ENCODE peak calls at places on chromosomes 13 and 19, in ten cellular contexts. G is iris pigment epithelial cell; W is central memory CD4-positive, alpha-beta T cell; F is NCI-H1105; Z is psoas muscle; M is RWPE1; I is KG1; C is brain microvascular endothelial cell; D is bronchial epithelial cell; T is non-pigmented ciliary epithelial cell. R is an unnamed sample.

GRCh38 chr19:30492581-30492980 is 120.4 kb downstream of the ZNF536 start:
- DNase-seq in Z (no peak), D (no peak), G (no peak), M (no peak), F (peak), I (no peak), T (no peak), C (no peak), W (no peak), R (no peak)

GRCh38 chr19:18736415-18737336 is 53.2 kb downstream of the CRTC1 start:
- DNase-seq in C (no peak), Z (peak), I (no peak), G (no peak), W (no peak), D (no peak), M (no peak), F (no peak), T (no peak), R (no peak)

GRCh38 chr19:53586277-53586691 is 45.5 kb upstream of the DPRX start:
- DNase-seq in Z (no peak), I (no peak), C (no peak), T (no peak), F (no peak), D (no peak), G (no peak), W (no peak), M (no peak), R (no peak)

GRCh38 chr19:41706741-41707501 is 1.5 kb upstream of the CEACAM5 start:
- DNase-seq in F (peak), T (no peak), Z (peak), G (peak), D (peak), C (no peak), M (peak), W (peak), I (peak), R (no peak)

GRCh38 chr19:10871711-10872550 is 578 bp downstream of the CARM1 start:
- DNase-seq in D (no peak), I (no peak), G (no peak), Z (peak), M (no peak), T (no peak), F (peak), C (no peak), W (no peak), R (no peak)

GRCh38 chr13:43783820-43784219 is 3.0 kb downstream of the ENOX1 start:
- DNase-seq in T (no peak), D (peak), M (peak), Z (no peak), G (peak), W (no peak), F (peak), I (no peak), C (peak), R (no peak)

GRCh38 chr19:409006-409514 is at the start of gene C2CD4C:
- DNase-seq in T (no peak), D (no peak), Z (peak), M (no peak), W (no peak), C (no peak), I (no peak), F (no peak), G (peak), R (no peak)

GRCh38 chr13:44523176-44524017 is 52.7 kb downstream of the TSC22D1 start:
- DNase-seq in M (peak), I (no peak), C (peak), Z (no peak), F (no peak), T (peak), W (no peak), G (peak), D (peak), R (no peak)

GRCh38 chr19:28345811-28346210 is 867.1 kb downstream of the UQCRFS1 start:
- DNase-seq in I (no peak), Z (no peak), D (no peak), G (no peak), W (no peak), F (no peak), C (no peak), T (no peak), M (no peak), R (no peak)

GRCh38 chr19:10132848-10133350 is 13.2 kb upstream of the EIF3G start:
- DNase-seq in Z (no peak), W (no peak), C (no peak), F (no peak), I (no peak), D (no peak), M (no peak), G (no peak), T (no peak), R (no peak)

GRCh38 chr19:46271488-46272197 is 25.2 kb upstream of the HIF3A start:
- DNase-seq in C (peak), D (peak), T (peak), Z (no peak), W (no peak), M (peak), I (no peak), F (no peak), G (peak), R (no peak)